ENCODE peak calls at places on chromosomes 12 and 14, in five cellular contexts. T is CD4-positive, CD25-positive, alpha-beta regulatory T cell; H is psoas muscle; S is cardiac fibroblast; O is M059J. C is an unnamed sample.

GRCh38 chr12:26523708-26524150 is 309.3 kb downstream of the ITPR2 start:
- DNase-seq in T (no peak), H (peak), S (peak), O (peak), C (no peak)

GRCh38 chr12:109752117-109753053 is 38.8 kb downstream of the FAM222A start:
- DNase-seq in T (no peak), H (no peak), S (no peak), O (no peak), C (no peak)

GRCh38 chr14:101442451-101442850 is 118.8 kb upstream of the DIO3 start:
- DNase-seq in T (peak), H (no peak), S (no peak), O (no peak), C (peak)

GRCh38 chr12:117331691-117332090 is 29.7 kb downstream of the NOS1 start:
- DNase-seq in T (no peak), H (no peak), S (no peak), O (no peak), C (no peak)

GRCh38 chr14:85566603-85567002 is 36.7 kb downstream of the FLRT2 start:
- DNase-seq in T (no peak), H (no peak), S (peak), O (peak), C (no peak)

GRCh38 chr12:29709641-29710040 is 74.1 kb downstream of the TMTC1 start:
- DNase-seq in T (no peak), H (no peak), S (no peak), O (no peak), C (no peak)

GRCh38 chr14:61401461-61401860 is 80.1 kb downstream of the PRKCH start:
- DNase-seq in T (no peak), H (no peak), S (no peak), O (no peak), C (no peak)

GRCh38 chr14:63460594-63461132 is 82.5 kb downstream of the PPP2R5E start:
- DNase-seq in T (no peak), H (no peak), S (no peak), O (no peak), C (no peak)

GRCh38 chr12:104480826-104481457 is 24.2 kb downstream of the CHST11 start:
- DNase-seq in T (no peak), H (peak), S (peak), O (peak), C (no peak)

GRCh38 chr12:32836710-32837109 is 59.9 kb downstream of the PKP2 start:
- DNase-seq in T (no peak), H (no peak), S (no peak), O (peak), C (no peak)

GRCh38 chr12:3553221-3553620 is 62.2 kb downstream of the PRMT8 start:
- DNase-seq in T (no peak), H (no peak), S (no peak), O (no peak), C (no peak)

GRCh38 chr14:60648934-60649814 is at the start of gene SIX1:
- DNase-seq in T (no peak), H (peak), S (peak), O (peak), C (no peak)

GRCh38 chr14:94027566-94028449 is 1.7 kb downstream of the OTUB2 start:
- DNase-seq in T (no peak), H (no peak), S (no peak), O (peak), C (no peak)

GRCh38 chr12:93954160-93955112 is 193.9 kb upstream of the PLXNC1 start:
- DNase-seq in T (no peak), H (peak), S (peak), O (no peak), C (no peak)

GRCh38 chr14:75579882-75580281 is 1.5 kb downstream of the FLVCR2 start:
- DNase-seq in T (no peak), H (no peak), S (peak), O (no peak), C (no peak)

GRCh38 chr12:122276242-122276641 is 9.9 kb upstream of the VPS33A start:
- DNase-seq in T (no peak), H (no peak), S (no peak), O (no peak), C (no peak)

GRCh38 chr12:4421590-4422031 is 24.0 kb downstream of the FGF6 start:
- DNase-seq in T (peak), H (no peak), S (peak), O (peak), C (peak)

GRCh38 chr14:64782196-64782595 is 78.0 kb downstream of the PLEKHG3 start:
- DNase-seq in T (no peak), H (no peak), S (no peak), O (no peak), C (no peak)